ENCODE peak calls at places on chromosomes 6 and 20, in seven cellular contexts. F, A, R, G, E, Z and Y are unnamed samples.

GRCh38 chr6:25462235-25462897 is 183.2 kb downstream of the CARMIL1 start:
- DNase-seq in F (no peak), A (no peak), R (no peak), G (no peak), E (no peak), Z (no peak), Y (no peak)

GRCh38 chr6:79605061-79605460 is 26.1 kb upstream of the SH3BGRL2 start:
- DNase-seq in F (no peak), A (no peak), R (no peak), G (no peak), E (no peak), Z (no peak), Y (no peak)

GRCh38 chr20:59770270-59770669 is 163.2 kb downstream of the SYCP2 start:
- DNase-seq in F (no peak), A (no peak), R (no peak), G (no peak), E (no peak), Z (no peak), Y (no peak)

GRCh38 chr6:38554700-38555413 is 84.9 kb downstream of the BTBD9 start:
- DNase-seq in F (no peak), A (no peak), R (peak), G (no peak), E (no peak), Z (no peak), Y (no peak)

GRCh38 chr20:63435552-63435951 is 36.9 kb downstream of the KCNQ2 start:
- DNase-seq in F (no peak), A (no peak), R (peak), G (no peak), E (no peak), Z (no peak), Y (no peak)

GRCh38 chr6:112389842-112390241 is 42.7 kb downstream of the RFPL4B start:
- DNase-seq in F (no peak), A (no peak), R (no peak), G (no peak), E (no peak), Z (no peak), Y (no peak)

GRCh38 chr6:170080169-170080827 is 210.6 kb downstream of the DLL1 start:
- DNase-seq in F (no peak), A (no peak), R (no peak), G (no peak), E (no peak), Z (no peak), Y (no peak)

GRCh38 chr6:108755257-108756240 is 92.7 kb upstream of the ARMC2 start:
- DNase-seq in F (no peak), A (no peak), R (peak), G (no peak), E (no peak), Z (no peak), Y (no peak)

GRCh38 chr20:44209691-44210421 is 715 bp downstream of the OSER1 start:
- DNase-seq in F (peak), A (no peak), R (peak), G (no peak), E (no peak), Z (no peak), Y (no peak)

GRCh38 chr20:35055445-35056276 is 36.9 kb downstream of the TRPC4AP start:
- DNase-seq in F (no peak), A (no peak), R (peak), G (no peak), E (no peak), Z (no peak), Y (peak)

GRCh38 chr6:119566546-119567263 is 217.1 kb upstream of the MAN1A1 start:
- DNase-seq in F (no peak), A (no peak), R (no peak), G (no peak), E (no peak), Z (no peak), Y (no peak)

GRCh38 chr6:30591008-30591407 is 19.8 kb downstream of the ABCF1 start:
- DNase-seq in F (no peak), A (no peak), R (peak), G (no peak), E (peak), Z (no peak), Y (no peak)

GRCh38 chr6:39746795-39747194 is 21.6 kb upstream of the KIF6 start:
- DNase-seq in F (no peak), A (no peak), R (no peak), G (no peak), E (no peak), Z (no peak), Y (no peak)

GRCh38 chr6:42210551-42210950 is 7.1 kb downstream of the MRPS10 start:
- DNase-seq in F (no peak), A (no peak), R (no peak), G (no peak), E (no peak), Z (no peak), Y (peak)

GRCh38 chr6:25655746-25656145 is 3.7 kb downstream of the SCGN start:
- DNase-seq in F (no peak), A (no peak), R (no peak), G (no peak), E (no peak), Z (no peak), Y (no peak)

GRCh38 chr6:67683960-67684359 is 951.1 kb upstream of the ADGRB3 start:
- DNase-seq in F (no peak), A (no peak), R (peak), G (no peak), E (no peak), Z (no peak), Y (no peak)

GRCh38 chr6:149855040-149855654 is 9.0 kb downstream of the LRP11 start:
- DNase-seq in F (no peak), A (no peak), R (peak), G (no peak), E (no peak), Z (peak), Y (peak)

GRCh38 chr6:41732601-41733348 is 2.6 kb downstream of the TFEB start:
- DNase-seq in F (no peak), A (peak), R (no peak), G (no peak), E (peak), Z (no peak), Y (no peak)

GRCh38 chr20:22561965-22562581 is 22.3 kb downstream of the FOXA2 start:
- DNase-seq in F (no peak), A (no peak), R (no peak), G (no peak), E (no peak), Z (no peak), Y (no peak)

GRCh38 chr6:94454231-94454630 is 1034.9 kb upstream of the EPHA7 start:
- DNase-seq in F (no peak), A (no peak), R (no peak), G (no peak), E (no peak), Z (no peak), Y (no peak)

GRCh38 chr20:57432874-57433491 is 41.8 kb downstream of the RBM38 start:
- DNase-seq in F (no peak), A (peak), R (peak), G (peak), E (no peak), Z (no peak), Y (no peak)

GRCh38 chr20:45111799-45112471 is 3.0 kb downstream of the WFDC5 start:
- DNase-seq in F (no peak), A (no peak), R (no peak), G (peak), E (peak), Z (no peak), Y (peak)

GRCh38 chr6:25279748-25280616 is 808 bp downstream of the CARMIL1 start:
- DNase-seq in F (peak), A (no peak), R (no peak), G (peak), E (peak), Z (no peak), Y (no peak)

GRCh38 chr20:62845818-62846527 is 15.6 kb downstream of the TCFL5 start:
- DNase-seq in F (no peak), A (no peak), R (peak), G (no peak), E (no peak), Z (no peak), Y (no peak)

GRCh38 chr20:48682529-48683385 is 145.0 kb downstream of the PREX1 start:
- DNase-seq in F (peak), A (no peak), R (peak), G (peak), E (peak), Z (no peak), Y (peak)

GRCh38 chr6:154864086-154864430 is 130.8 kb downstream of the SCAF8 start:
- DNase-seq in F (no peak), A (no peak), R (no peak), G (no peak), E (no peak), Z (no peak), Y (no peak)

GRCh38 chr6:10030942-10031537 is 383.8 kb downstream of the TFAP2A start:
- DNase-seq in F (no peak), A (no peak), R (no peak), G (no peak), E (no peak), Z (no peak), Y (no peak)

GRCh38 chr6:77880501-77880900 is 227.7 kb downstream of the MEI4 start:
- DNase-seq in F (no peak), A (no peak), R (no peak), G (no peak), E (no peak), Z (no peak), Y (no peak)

GRCh38 chr6:164078551-164079274 is 664.2 kb downstream of the QKI start:
- DNase-seq in F (no peak), A (no peak), R (no peak), G (no peak), E (no peak), Z (no peak), Y (no peak)

GRCh38 chr6:13873288-13874190 is 51.2 kb upstream of the RNF182 start:
- DNase-seq in F (peak), A (peak), R (no peak), G (peak), E (peak), Z (no peak), Y (peak)

GRCh38 chr20:4045741-4046140 is 30.4 kb upstream of the RNF24 start:
- DNase-seq in F (no peak), A (no peak), R (peak), G (no peak), E (no peak), Z (no peak), Y (no peak)

GRCh38 chr20:38156888-38157634 is 8.0 kb downstream of the TGM2 start:
- DNase-seq in F (no peak), A (no peak), R (no peak), G (no peak), E (peak), Z (no peak), Y (no peak)

GRCh38 chr6:22320750-22321149 is 23.9 kb upstream of the PRL start:
- DNase-seq in F (no peak), A (no peak), R (peak), G (no peak), E (no peak), Z (peak), Y (no peak)

GRCh38 chr20:44081888-44082287 is 105.1 kb downstream of the JPH2 start:
- DNase-seq in F (no peak), A (no peak), R (no peak), G (no peak), E (no peak), Z (no peak), Y (no peak)

GRCh38 chr6:95599691-95600090 is 22.4 kb downstream of the MANEA start:
- DNase-seq in F (no peak), A (no peak), R (no peak), G (no peak), E (no peak), Z (no peak), Y (no peak)